ENCODE peak calls at places on chromosomes 16 and 17, in ten cellular contexts. X, U, M, Q, G, P, V, Y, T and B are unnamed samples. For H3K27me3, the result is how much of the 10 kb centered on the place peaks cover.

GRCh38 chr17:78974635-78975591 is 4.8 kb downstream of the LGALS3BP start:
- DNase-seq in P (no peak), Y (peak), T (peak), Q (peak), M (peak), X (peak), G (peak), U (peak), V (no peak), B (no peak)

GRCh38 chr16:13883266-13883665 is 36.7 kb upstream of the ERCC4 start:
- DNase-seq in U (no peak), M (no peak), Q (no peak), G (no peak), X (no peak), Y (no peak), V (no peak), T (peak), P (no peak), B (no peak)

GRCh38 chr16:23296994-23297393 is 5.1 kb upstream of the SCNN1B start:
- DNase-seq in P (no peak), U (peak), M (no peak), T (no peak), Y (no peak), Q (peak), G (no peak), V (no peak), X (no peak), B (no peak)

GRCh38 chr17:74052993-74053744 is 150.3 kb upstream of the RPL38 start:
- DNase-seq in Y (no peak), P (no peak), G (no peak), M (no peak), Q (peak), V (no peak), X (no peak), U (no peak), T (no peak), B (no peak)

GRCh38 chr16:31088459-31089183 is at the start of gene PRSS53:
- DNase-seq in Q (no peak), G (peak), V (no peak), U (no peak), P (no peak), X (no peak), M (no peak), T (no peak), Y (no peak), B (no peak)

GRCh38 chr16:85005278-85006069 is 5.9 kb downstream of the ZDHHC7 start:
- DNase-seq in Q (no peak), Y (no peak), U (no peak), X (no peak), M (no peak), G (peak), V (no peak), T (peak), P (no peak), B (no peak)

GRCh38 chr16:31386157-31386984 is 6.8 kb upstream of the ITGAD start:
- DNase-seq in V (no peak), M (no peak), X (no peak), P (no peak), T (peak), G (no peak), U (peak), Y (peak), Q (peak), B (no peak)

GRCh38 chr16:83840060-83840617 is 32.4 kb downstream of the HSBP1 start:
- DNase-seq in V (no peak), X (no peak), T (no peak), M (no peak), U (no peak), G (no peak), P (no peak), Y (no peak), Q (no peak), B (no peak)

GRCh38 chr17:13405807-13406206 is 195.9 kb downstream of the HS3ST3A1 start:
- DNase-seq in P (no peak), Y (no peak), M (no peak), G (no peak), U (no peak), X (no peak), V (no peak), T (no peak), Q (no peak), B (no peak)

GRCh38 chr16:980595-980854 is 1.0 kb upstream of the SOX8 start:
- DNase-seq in V (no peak), T (no peak), P (no peak), M (no peak), Y (no peak), X (no peak), Q (no peak), U (no peak), G (no peak), B (no peak)

GRCh38 chr16:981695-982151 is at the start of gene SOX8:
- DNase-seq in G (no peak), P (no peak), Q (no peak), X (no peak), U (no peak), T (no peak), M (no peak), Y (no peak), V (no peak), B (no peak)

GRCh38 chr16:979106-979505 is 2.5 kb upstream of the SOX8 start:
- DNase-seq in M (no peak), V (no peak), G (no peak), X (no peak), U (no peak), T (no peak), Q (no peak), Y (no peak), P (no peak), B (no peak)

GRCh38 chr16:978403-978802 is 3.2 kb upstream of the SOX8 start:
- DNase-seq in T (no peak), Y (no peak), Q (no peak), U (no peak), M (no peak), V (no peak), P (no peak), G (no peak), X (no peak), B (no peak)

DNA sequence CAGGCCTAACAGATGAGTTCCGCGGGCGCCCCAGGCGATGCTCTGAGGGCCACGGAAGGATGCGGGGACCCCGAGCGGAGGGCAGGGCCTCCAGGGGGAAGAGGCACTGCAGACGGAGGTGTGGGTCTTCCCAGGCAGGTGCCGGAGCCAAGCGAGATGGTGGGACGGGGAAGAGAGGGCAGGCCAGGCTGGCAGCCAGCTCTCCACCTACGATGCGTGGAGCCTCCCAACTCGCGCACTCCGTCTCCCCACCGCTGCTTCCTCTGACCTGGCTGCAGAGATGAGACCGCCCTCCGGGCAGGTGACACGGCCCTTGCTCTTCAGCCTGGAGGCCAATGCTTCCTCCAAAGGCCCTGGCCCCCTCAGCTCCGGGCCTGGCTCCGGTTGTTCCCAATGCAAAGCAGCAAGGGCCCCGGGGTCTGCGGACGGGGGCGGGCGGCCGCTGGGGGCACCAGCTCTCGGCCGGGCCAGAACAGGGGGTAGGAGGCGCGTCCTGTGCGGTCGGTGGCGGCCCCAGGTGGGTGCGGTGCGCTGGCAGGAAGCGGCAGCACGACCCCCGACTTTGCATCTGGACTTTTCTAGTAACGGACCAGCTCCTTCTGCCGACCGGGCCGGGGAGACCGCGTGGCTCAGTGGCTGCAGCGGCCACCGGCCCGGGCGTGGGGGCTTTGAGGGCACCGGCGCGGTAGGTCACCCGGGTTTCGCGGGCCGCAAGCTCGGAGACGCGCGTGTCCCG is 1.5 kb upstream of the SOX8 start:
- DNase-seq in Q (no peak), P (no peak), X (no peak), G (no peak), M (no peak), V (no peak), T (no peak), Y (no peak), U (no peak), B (no peak)
- TF ChIP-seq CTCF in Q (no peak), P (no peak), X (no peak), G (no peak), M (no peak), V (no peak), T (no peak), Y (no peak), U (no peak), B (no peak)

GRCh38 chr17:46011711-46012505 is 12.9 kb downstream of the STH start:
- DNase-seq in G (no peak), Q (no peak), M (no peak), T (no peak), U (no peak), V (no peak), P (no peak), X (no peak), Y (no peak), B (no peak)

GRCh38 chr17:46012506-46013079 is 13.5 kb downstream of the STH start:
- DNase-seq in M (no peak), P (no peak), T (no peak), X (no peak), G (no peak), V (no peak), Q (no peak), Y (no peak), U (no peak), B (no peak)

GRCh38 chr17:46013502-46014165 is 14.6 kb downstream of the STH start:
- DNase-seq in U (no peak), P (no peak), Q (no peak), X (no peak), G (no peak), V (no peak), Y (peak), M (no peak), T (peak), B (no peak)

GRCh38 chr17:46010597-46011186 is 11.6 kb downstream of the STH start:
- DNase-seq in M (no peak), G (no peak), Q (peak), U (no peak), Y (no peak), P (no peak), V (no peak), X (no peak), T (no peak), B (no peak)

GRCh38 chr17:46013127-46013501 is 14.1 kb downstream of the STH start:
- DNase-seq in P (no peak), M (peak), Q (no peak), T (no peak), V (no peak), U (no peak), G (no peak), Y (no peak), X (no peak), B (no peak)
- H3K4me3 ChIP-seq in P (no peak), M (no peak), Q (no peak), T (no peak), V (no peak), U (no peak), G (no peak), Y (no peak), X (no peak), B (no peak)

GRCh38 chr17:39604911-39605491 is 2.7 kb downstream of the NEUROD2 start:
- DNase-seq in M (no peak), U (no peak), V (no peak), T (no peak), P (no peak), G (no peak), Y (no peak), Q (no peak), X (no peak), B (no peak)

GRCh38 chr17:39607057-39607850 is 466 bp downstream of the NEUROD2 start:
- DNase-seq in Q (no peak), V (no peak), U (no peak), Y (no peak), G (no peak), X (no peak), P (no peak), T (no peak), M (no peak), B (no peak)

GRCh38 chr17:39605492-39606433 is 2.0 kb downstream of the NEUROD2 start:
- DNase-seq in T (peak), Q (no peak), V (no peak), Y (no peak), M (no peak), U (no peak), P (no peak), G (no peak), X (no peak), B (peak)

GRCh38 chr17:39607851-39608130 is at the start of gene NEUROD2:
- DNase-seq in Y (no peak), V (peak), M (no peak), T (no peak), Q (no peak), X (no peak), U (no peak), P (no peak), G (no peak), B (no peak)

DNA sequence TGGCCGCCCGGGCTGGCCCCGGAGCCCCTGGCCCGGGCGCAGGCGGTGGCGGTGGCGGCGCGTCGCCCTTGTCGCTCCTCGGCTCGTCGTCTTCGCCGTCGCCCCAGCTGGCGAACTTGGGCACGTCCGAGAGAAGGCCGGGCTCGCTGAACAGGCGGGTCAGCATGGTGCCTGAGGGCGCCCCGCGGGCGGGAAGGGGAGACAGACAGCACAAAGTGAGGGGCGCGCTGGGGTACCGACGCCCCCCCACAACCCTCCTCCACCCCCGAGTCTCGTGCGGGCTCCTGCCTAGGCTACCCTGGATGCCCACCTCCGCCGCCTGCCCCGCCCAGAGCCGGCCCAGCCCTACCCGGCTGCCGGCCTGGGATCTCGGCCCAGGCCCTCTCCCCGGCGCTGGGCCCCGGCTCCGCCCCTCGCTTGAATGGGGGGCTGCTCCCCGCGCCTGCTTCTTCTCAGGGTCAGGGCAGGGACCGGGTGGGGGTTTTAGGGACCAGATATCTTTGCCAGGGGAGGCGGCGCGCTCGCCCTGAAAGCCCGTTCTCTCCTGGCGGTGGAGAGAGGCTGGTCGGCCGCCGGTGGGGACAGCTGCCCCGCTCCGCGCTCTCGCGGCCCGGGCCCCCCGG is 1.2 kb downstream of the NEUROD2 start:
- DNase-seq in T (no peak), P (no peak), V (no peak), U (no peak), Q (no peak), X (no peak), M (no peak), Y (no peak), G (no peak), B (no peak)
- H3K27me3 ChIP-seq in T (half or more), P (under half), V (half or more), U (under half), Q (half or more), X (under half), M (half or more), Y (half or more), G (under half), B (under half)

DNA sequence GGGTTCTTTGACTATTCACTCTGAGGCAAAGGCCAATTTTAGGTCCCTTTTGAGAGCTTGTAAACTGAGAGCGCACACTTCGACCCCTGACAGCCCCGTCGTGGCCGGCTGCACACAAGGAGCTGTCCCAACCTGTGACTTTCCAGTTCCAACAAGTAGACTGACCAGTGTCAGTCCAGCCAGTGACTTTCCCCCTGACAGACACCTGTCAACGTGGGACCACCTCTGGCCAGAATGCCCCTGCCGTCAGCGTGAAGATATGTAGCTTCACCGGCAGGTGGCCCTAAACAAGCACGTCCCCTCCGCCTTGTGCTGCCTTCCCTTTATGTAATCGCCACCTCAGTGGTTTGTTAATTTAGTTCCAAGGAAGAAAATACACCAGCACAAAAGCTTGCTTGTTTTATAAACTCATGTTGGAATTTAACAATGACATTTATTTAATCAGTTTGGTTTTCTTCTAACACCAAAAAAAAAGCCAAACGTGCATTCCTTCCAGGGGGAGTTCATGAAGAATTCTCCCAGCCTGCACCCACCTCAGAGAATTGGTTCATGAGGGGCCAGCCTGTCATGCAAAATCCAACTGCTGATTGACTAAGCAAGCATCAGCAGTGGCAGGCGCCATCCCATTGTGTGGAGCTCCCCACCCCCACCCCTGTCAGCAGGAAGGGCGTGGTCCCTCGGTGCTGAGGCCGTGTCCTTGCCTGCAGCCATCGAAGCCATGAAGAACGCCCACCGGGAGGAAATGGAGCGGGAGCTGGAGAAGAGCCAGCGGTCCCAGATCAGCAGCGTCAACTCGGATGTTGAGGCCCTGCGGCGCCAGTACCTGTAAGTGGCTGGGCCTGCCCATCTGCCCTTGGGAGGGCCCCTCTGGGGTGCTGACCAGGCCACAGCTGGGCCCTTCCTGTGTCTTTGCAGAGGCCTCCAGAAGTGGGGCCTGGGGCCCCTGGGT is 33.9 kb downstream of the PLD6 start:
- DNase-seq in Q (no peak), U (no peak), T (no peak), M (no peak), G (peak), X (no peak), V (no peak), Y (no peak), P (no peak), B (no peak)
- TF ChIP-seq CTCF in Q (no peak), U (no peak), T (no peak), M (no peak), G (peak), X (no peak), V (peak), Y (no peak), P (no peak), B (no peak)

GRCh38 chr17:50317121-50317520 is 28.8 kb upstream of the XYLT2 start:
- DNase-seq in X (no peak), M (no peak), Y (no peak), G (no peak), V (no peak), T (no peak), Q (no peak), P (no peak), U (no peak), B (no peak)

GRCh38 chr17:50318551-50319310 is 27.2 kb upstream of the XYLT2 start:
- DNase-seq in T (no peak), V (no peak), G (no peak), U (no peak), Y (no peak), M (no peak), X (no peak), Q (peak), P (no peak), B (no peak)

GRCh38 chr17:50322271-50322670 is 23.7 kb upstream of the XYLT2 start:
- DNase-seq in G (no peak), M (no peak), X (no peak), P (no peak), Q (no peak), U (no peak), V (no peak), Y (peak), T (no peak), B (no peak)

GRCh38 chr17:50323060-50323459 is 22.9 kb upstream of the XYLT2 start:
- DNase-seq in U (no peak), T (no peak), Q (no peak), P (no peak), X (no peak), V (no peak), M (no peak), Y (no peak), G (no peak), B (no peak)

DNA sequence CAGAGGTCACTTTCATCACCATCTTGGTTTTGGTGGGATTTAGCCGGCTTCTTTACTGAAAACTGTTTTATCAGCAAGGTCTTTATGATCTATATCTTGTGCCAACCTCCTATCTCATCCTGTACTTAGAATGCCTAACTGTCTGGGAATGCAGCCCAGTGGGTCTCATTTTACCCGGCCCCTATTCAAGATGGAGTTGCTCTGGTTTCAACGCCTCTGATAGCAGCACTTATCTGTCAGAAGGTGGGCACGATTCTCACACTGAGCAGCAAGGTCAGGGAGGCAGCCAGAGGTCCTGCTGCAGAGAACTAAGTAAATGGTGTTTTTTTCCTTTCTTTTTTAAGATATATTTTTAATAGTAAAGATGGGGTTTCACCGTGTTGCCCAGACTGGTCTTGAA is 26.3 kb upstream of the XYLT2 start:
- DNase-seq in U (no peak), X (no peak), Y (no peak), Q (no peak), M (no peak), P (no peak), V (no peak), G (no peak), T (no peak), B (no peak)
- H3K4me3 ChIP-seq in U (no peak), X (no peak), Y (no peak), Q (peak), M (no peak), P (no peak), V (no peak), G (no peak), T (no peak), B (no peak)

GRCh38 chr16:71423865-71424264 is 18.0 kb downstream of the TLE7 start:
- DNase-seq in T (no peak), G (no peak), M (peak), V (no peak), X (no peak), U (no peak), Q (no peak), Y (no peak), P (no peak), B (no peak)
- H3K27me3 ChIP-seq in T (under half), G (under half), M (under half), V (under half), X (under half), U (under half), Q (under half), Y (under half), P (under half), B (under half)

GRCh38 chr16:82625066-82625968 is 1.5 kb upstream of the CDH13 start:
- DNase-seq in Q (no peak), G (no peak), T (no peak), P (no peak), X (no peak), V (no peak), U (no peak), M (no peak), Y (no peak), B (no peak)

DNA sequence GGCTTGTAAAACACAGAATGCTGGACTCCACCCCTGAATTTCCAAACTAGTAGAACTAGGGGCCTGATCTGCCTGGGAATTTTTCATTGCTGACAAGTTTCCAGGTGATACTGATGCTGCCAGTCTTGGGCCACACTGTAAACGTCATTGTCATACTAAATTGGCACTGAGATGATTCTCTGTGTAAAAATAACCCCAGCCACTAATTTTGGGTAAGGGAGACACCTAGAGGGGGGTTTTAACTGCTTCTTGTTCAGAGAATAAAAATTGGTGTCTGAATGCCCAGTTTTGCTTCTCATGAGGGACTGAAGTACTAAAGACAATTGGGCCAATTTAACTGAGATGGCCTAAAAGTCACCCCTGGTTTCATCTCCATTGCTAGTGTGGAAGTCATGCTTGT is 5.0 kb upstream of the CDH13 start:
- DNase-seq in X (no peak), Y (no peak), V (no peak), M (no peak), Q (no peak), T (no peak), U (no peak), G (no peak), P (no peak), B (no peak)
- TF ChIP-seq CTCF in X (no peak), Y (peak), V (no peak), M (no peak), Q (no peak), T (no peak), U (peak), G (no peak), P (no peak), B (no peak)